ENCODE peak calls at places on chromosomes 6 and 20, in four cellular contexts. F, T, A and W are unnamed samples.

GRCh38 chr20:56606174-56606945 is 22.7 kb upstream of the TFAP2C start:
- DNase-seq in F (no peak), T (no peak), A (no peak), W (no peak)

GRCh38 chr6:134000443-134000842 is 47.4 kb downstream of the TBPL1 start:
- DNase-seq in F (no peak), T (no peak), A (no peak), W (no peak)

GRCh38 chr6:33316603-33317417 is 734 bp downstream of the ZBTB22 start:
- DNase-seq in F (no peak), T (no peak), A (no peak), W (no peak)

GRCh38 chr6:169427856-169428255 is 174.2 kb upstream of the THBS2 start:
- DNase-seq in F (no peak), T (no peak), A (no peak), W (no peak)

GRCh38 chr20:50413088-50413500 is 97.1 kb upstream of the PTPN1 start:
- DNase-seq in F (no peak), T (peak; percentile 82), A (no peak), W (no peak)

GRCh38 chr20:36336838-36337478 is 30.8 kb downstream of the DLGAP4 start:
- DNase-seq in F (no peak), T (no peak), A (no peak), W (no peak)

GRCh38 chr6:92271101-92271500 is 1148.3 kb downstream of the EPHA7 start:
- DNase-seq in F (no peak), T (no peak), A (no peak), W (no peak)

GRCh38 chr20:42093542-42094440 is 475.6 kb upstream of the CHD6 start:
- DNase-seq in F (no peak), T (no peak), A (no peak), W (no peak)

GRCh38 chr20:1293641-1294379 is 27.7 kb downstream of the SNPH start:
- DNase-seq in F (no peak), T (no peak), A (no peak), W (no peak)

GRCh38 chr6:155248021-155249001 is 15.5 kb upstream of the CLDN20 start:
- DNase-seq in F (peak; percentile 60), T (peak; percentile 43), A (peak; percentile 33), W (peak; percentile 36)

GRCh38 chr20:32304121-32304520 is 26.7 kb downstream of the KIF3B start:
- DNase-seq in F (no peak), T (no peak), A (no peak), W (no peak)

GRCh38 chr6:118565317-118565960 is 17.3 kb downstream of the PLN start:
- DNase-seq in F (no peak), T (peak; percentile 36), A (peak; percentile 17), W (peak; percentile 65)

GRCh38 chr6:34132486-34133185 is 13.3 kb downstream of the GRM4 start:
- DNase-seq in F (peak; percentile 89), T (peak; percentile 17), A (peak; percentile 72), W (no peak)

GRCh38 chr6:148557796-148558457 is 188.9 kb upstream of the UST start:
- DNase-seq in F (no peak), T (no peak), A (no peak), W (no peak)

GRCh38 chr6:125670586-125670985 is 78.8 kb upstream of the HEY2 start:
- DNase-seq in F (peak; percentile 51), T (no peak), A (no peak), W (no peak)

GRCh38 chr20:50957276-50957675 is 1.1 kb downstream of the DPM1 start:
- DNase-seq in F (no peak), T (no peak), A (no peak), W (no peak)

GRCh38 chr6:36702656-36703055 is 5.0 kb downstream of the RAB44 start:
- DNase-seq in F (no peak), T (no peak), A (no peak), W (no peak)

GRCh38 chr6:83114164-83114563 is 46.7 kb downstream of the DOP1A start:
- DNase-seq in F (no peak), T (no peak), A (no peak), W (no peak)

GRCh38 chr6:151341481-151342195 is 49.7 kb downstream of the ZBTB2 start:
- DNase-seq in F (no peak), T (no peak), A (no peak), W (no peak)

GRCh38 chr6:24666097-24666615 is 543 bp downstream of the TDP2 start:
- DNase-seq in F (peak; percentile 44), T (no peak), A (peak; percentile 49), W (no peak)

GRCh38 chr6:38701551-38701950 is 1.4 kb downstream of the GLO1 start:
- DNase-seq in F (no peak), T (no peak), A (no peak), W (no peak)

GRCh38 chr20:37680420-37680819 is 13.4 kb upstream of the CTNNBL1 start:
- DNase-seq in F (no peak), T (no peak), A (no peak), W (no peak)

GRCh38 chr6:40848868-40849524 is 190.0 kb downstream of the UNC5CL start:
- DNase-seq in F (no peak), T (no peak), A (no peak), W (no peak)

GRCh38 chr20:50303573-50304500 is 113.2 kb downstream of the CEBPB start:
- DNase-seq in F (no peak), T (peak; percentile 89), A (peak; percentile 48), W (no peak)

GRCh38 chr6:169934699-169935347 is 183.4 kb downstream of the ERMARD start:
- DNase-seq in F (no peak), T (no peak), A (no peak), W (no peak)

GRCh38 chr6:31194271-31194834 is 23.9 kb upstream of the POU5F1 start:
- DNase-seq in F (no peak), T (no peak), A (no peak), W (no peak)

GRCh38 chr20:59042151-59042795 is at the start of gene PRELID3B:
- DNase-seq in F (peak; percentile 50), T (peak; percentile 30), A (peak; percentile 63), W (no peak)

GRCh38 chr6:31465185-31465536 is 32.8 kb upstream of the MICB start:
- DNase-seq in F (no peak), T (no peak), A (no peak), W (no peak)

GRCh38 chr6:43070028-43070632 is 6.0 kb upstream of the PTK7 start:
- DNase-seq in F (no peak), T (peak; percentile 83), A (peak; percentile 85), W (no peak)

GRCh38 chr6:135870722-135871121 is 19.2 kb downstream of the PDE7B start:
- DNase-seq in F (no peak), T (no peak), A (no peak), W (no peak)

GRCh38 chr20:32168184-32168910 is 39.2 kb downstream of the PLAGL2 start:
- DNase-seq in F (peak; percentile 31), T (peak; percentile 49), A (no peak), W (no peak)

GRCh38 chr6:26392932-26393636 is 9.0 kb upstream of the BTN3A1 start:
- DNase-seq in F (no peak), T (no peak), A (peak; percentile 31), W (no peak)

GRCh38 chr6:142756215-142756630 is 188.8 kb downstream of the HIVEP2 start:
- DNase-seq in F (no peak), T (peak; percentile 23), A (no peak), W (no peak)

GRCh38 chr20:44886828-44887227 is 1.3 kb downstream of the YWHAB start:
- DNase-seq in F (no peak), T (no peak), A (no peak), W (no peak)

GRCh38 chr6:139888691-139889122 is 514.3 kb upstream of the CITED2 start:
- DNase-seq in F (peak; percentile 18), T (no peak), A (no peak), W (no peak)

GRCh38 chr6:134177753-134178229 is 125.4 kb upstream of the SLC2A12 start:
- DNase-seq in F (no peak), T (peak; percentile 56), A (no peak), W (no peak)

GRCh38 chr20:3045042-3045815 is 623 bp upstream of the MRPS26 start:
- DNase-seq in F (no peak), T (no peak), A (peak; percentile 81), W (no peak)

GRCh38 chr6:33746651-33747100 is at the start of gene IP6K3:
- DNase-seq in F (no peak), T (no peak), A (no peak), W (no peak)

GRCh38 chr6:107655245-107655644 is 165.3 kb downstream of the SOBP start:
- DNase-seq in F (peak; percentile 54), T (no peak), A (no peak), W (no peak)

GRCh38 chr6:107653861-107654394 is 164.0 kb downstream of the SOBP start:
- DNase-seq in F (no peak), T (no peak), A (no peak), W (no peak)

GRCh38 chr6:107654736-107655135 is 164.8 kb downstream of the SOBP start:
- DNase-seq in F (no peak), T (no peak), A (no peak), W (no peak)

GRCh38 chr6:107652526-107653182 is 162.7 kb downstream of the SOBP start:
- DNase-seq in F (no peak), T (no peak), A (no peak), W (no peak)

GRCh38 chr6:107653183-107653580 is 163.3 kb downstream of the SOBP start:
- DNase-seq in F (no peak), T (no peak), A (peak; percentile 67), W (no peak)
- TF ChIP-seq CREM in F (no peak), T (no peak), A (no peak), W (no peak)

GRCh38 chr6:143962644-143962929 is 45.5 kb downstream of the PLAGL1 start:
- DNase-seq in F (no peak), T (no peak), A (no peak), W (no peak)
- TF ChIP-seq CREM in F (no peak), T (no peak), A (no peak), W (no peak)

GRCh38 chr6:1610497-1611321 is 994 bp downstream of the FOXC1 start:
- DNase-seq in F (no peak), T (peak; percentile 27), A (no peak), W (no peak)

GRCh38 chr6:1612902-1613301 is 3.2 kb downstream of the FOXC1 start:
- DNase-seq in F (no peak), T (no peak), A (no peak), W (no peak)

GRCh38 chr6:1611322-1611571 is 1.5 kb downstream of the FOXC1 start:
- DNase-seq in F (peak; percentile 53), T (no peak), A (no peak), W (no peak)

GRCh38 chr6:1612386-1612893 is 2.7 kb downstream of the FOXC1 start:
- DNase-seq in F (no peak), T (no peak), A (no peak), W (no peak)

GRCh38 chr6:1611572-1612385 is 2.1 kb downstream of the FOXC1 start:
- DNase-seq in F (no peak), T (peak; percentile 35), A (no peak), W (no peak)
- TF ChIP-seq CREM in F (no peak), T (no peak), A (no peak), W (no peak)

GRCh38 chr6:127952831-127953230 is 52.0 kb upstream of the THEMIS start:
- DNase-seq in F (no peak), T (no peak), A (no peak), W (no peak)
- TF ChIP-seq CREM in F (no peak), T (no peak), A (no peak), W (no peak)

DNA sequence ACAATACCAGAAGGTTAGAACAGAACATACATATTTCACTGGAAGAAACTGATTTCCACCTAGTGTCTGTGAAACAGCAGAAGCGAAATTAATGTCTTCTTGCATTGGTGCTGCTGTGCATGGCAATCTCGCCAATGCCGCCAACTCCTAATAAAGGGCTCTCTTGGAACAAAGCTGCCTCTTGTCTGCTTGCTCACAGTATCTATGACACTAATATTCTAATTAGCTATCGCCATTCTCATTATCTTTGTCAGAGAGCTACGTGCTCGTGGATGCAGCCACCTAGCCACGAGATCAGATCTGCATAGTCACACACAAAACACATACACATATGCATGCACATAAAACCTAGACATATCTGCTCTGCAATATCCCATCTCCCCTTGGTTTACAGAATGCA is 145.9 kb upstream of the OLIG3 start:
- DNase-seq in F (no peak), T (no peak), A (no peak), W (no peak)
- TF ChIP-seq CREM in F (no peak), T (no peak), A (no peak), W (no peak)